ENCODE peak calls at places on chromosome 1, in six cellular contexts. E is mammary epithelial cell; F is colonic mucosa; Y is MM.1S; Q is WERI-Rb-1; W is CD8-positive, alpha-beta T cell. P is an unnamed sample.

GRCh38 chr1:224183591-224184312 is 712 bp downstream of the DEGS1 start:
- DNase-seq in E (peak), Q (peak), W (peak), F (peak), Y (peak), P (peak)

GRCh38 chr1:11980676-11980972 is 380 bp downstream of the MFN2 start:
- DNase-seq in W (no peak), Q (no peak), F (no peak), E (no peak), Y (no peak), P (no peak)

GRCh38 chr1:59999006-59999405 is 72.4 kb upstream of the CYP2J2 start:
- DNase-seq in F (no peak), W (no peak), Q (no peak), E (no peak), Y (no peak), P (no peak)

GRCh38 chr1:83520797-83521196 is 478.1 kb downstream of the TTLL7 start:
- DNase-seq in E (no peak), Y (no peak), F (no peak), Q (no peak), W (no peak), P (no peak)

GRCh38 chr1:24505816-24506215 is 3.2 kb downstream of the RCAN3 start:
- DNase-seq in E (no peak), F (no peak), Y (no peak), W (peak), Q (no peak), P (no peak)

GRCh38 chr1:64687725-64688285 is 57.1 kb upstream of the RAVER2 start:
- DNase-seq in Q (no peak), Y (no peak), E (no peak), W (no peak), F (peak), P (peak)

GRCh38 chr1:169312084-169312954 is 55.3 kb downstream of the NME7 start:
- DNase-seq in Q (no peak), Y (peak), W (no peak), F (no peak), E (peak), P (peak)

GRCh38 chr1:168081373-168082007 is 55.2 kb downstream of the GPR161 start:
- DNase-seq in E (peak), Y (no peak), Q (no peak), F (no peak), W (peak), P (peak)

GRCh38 chr1:65527672-65528071 is 107.2 kb downstream of the LEPR start:
- DNase-seq in Q (no peak), E (no peak), W (no peak), F (no peak), Y (no peak), P (no peak)

GRCh38 chr1:245751111-245751510 is 596.3 kb downstream of the KIF26B start:
- DNase-seq in W (no peak), Q (no peak), E (no peak), Y (no peak), F (no peak), P (peak)

GRCh38 chr1:19757641-19758040 is 42.1 kb downstream of the TMCO4 start:
- DNase-seq in W (no peak), Y (no peak), E (no peak), F (no peak), Q (no peak), P (no peak)

GRCh38 chr1:223074901-223075300 is 68.1 kb downstream of the TLR5 start:
- DNase-seq in Y (no peak), F (no peak), W (no peak), Q (no peak), E (no peak), P (no peak)

GRCh38 chr1:27234054-27234882 is at the start of gene WDTC1:
- DNase-seq in Q (peak), Y (peak), F (peak), E (peak), W (peak), P (peak)

GRCh38 chr1:87869563-87869962 is 540.9 kb downstream of the LMO4 start:
- DNase-seq in E (peak), W (no peak), Q (no peak), Y (no peak), F (no peak), P (peak)

GRCh38 chr1:40691538-40692428 is at the start of gene NFYC:
- DNase-seq in Y (peak), F (peak), W (peak), Q (peak), E (peak), P (peak)

GRCh38 chr1:66439028-66439427 is 94.9 kb upstream of the SGIP1 start:
- DNase-seq in W (no peak), F (no peak), E (peak), Q (no peak), Y (peak), P (no peak)

GRCh38 chr1:15692121-15692682 is 8.1 kb downstream of the PLEKHM2 start:
- DNase-seq in F (no peak), W (no peak), Y (no peak), E (no peak), Q (no peak), P (no peak)

GRCh38 chr1:119475866-119476439 is 31.1 kb upstream of the HSD3B1 start:
- DNase-seq in Q (peak), F (peak), Y (peak), E (peak), W (no peak), P (peak)
- TF ChIP-seq CTCF in Q (peak), F (peak), Y (peak), E (peak), W (no peak), P (peak)

DNA sequence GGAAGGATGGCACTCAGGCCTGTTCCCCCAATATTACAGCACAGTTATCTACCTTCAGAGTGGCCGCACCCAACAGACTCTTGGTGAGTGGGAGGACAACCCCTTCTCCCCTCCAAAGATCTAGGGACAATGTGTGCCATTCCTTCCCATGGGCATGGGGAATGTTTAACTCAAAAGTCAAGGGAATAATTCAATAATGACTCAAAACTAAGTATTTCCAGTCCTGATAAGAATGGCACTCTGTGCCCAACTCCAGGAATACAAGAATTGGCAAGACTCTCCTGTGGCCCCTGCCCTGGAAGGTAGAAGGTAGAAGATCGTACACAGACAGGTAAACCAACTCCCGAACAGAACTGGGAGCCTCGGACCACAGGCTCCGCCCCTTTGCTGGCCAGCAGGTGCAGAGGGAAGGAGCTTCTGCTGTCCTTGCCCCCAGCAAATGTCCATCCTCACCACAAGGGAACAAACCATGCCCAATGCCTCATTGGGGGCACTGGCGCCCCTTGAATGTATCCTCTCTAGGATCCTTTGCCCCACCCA is 514.0 kb downstream of the NPHP4 start:
- DNase-seq in E (no peak), W (no peak), Y (no peak), Q (no peak), F (no peak), P (no peak)
- H3K27ac ChIP-seq in E (no peak), W (no peak), Y (no peak), Q (no peak), F (no peak), P (no peak)

DNA sequence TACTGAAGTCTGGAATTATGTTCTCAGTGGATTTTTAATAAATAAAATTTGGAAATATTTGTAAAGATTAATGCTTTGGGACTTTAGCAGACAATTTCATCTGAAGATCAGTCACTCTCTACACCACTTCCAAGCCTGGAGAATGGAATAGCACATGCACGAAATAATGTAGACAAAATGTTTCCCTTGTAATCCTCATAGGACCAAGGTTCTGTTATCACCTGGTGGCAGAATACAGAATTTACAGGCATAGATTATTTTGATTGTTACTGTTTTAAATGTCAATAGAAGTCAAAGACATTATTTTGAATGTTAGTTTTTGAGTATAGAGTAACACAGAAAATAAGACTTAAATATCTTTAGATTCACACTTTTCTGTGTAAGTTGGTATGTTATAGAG is 9.1 kb upstream of the ELAVL4 start:
- DNase-seq in Q (no peak), F (no peak), Y (no peak), E (no peak), W (no peak), P (no peak)
- H3K4me3 ChIP-seq in Q (no peak), F (no peak), Y (no peak), E (no peak), W (no peak), P (no peak)

DNA sequence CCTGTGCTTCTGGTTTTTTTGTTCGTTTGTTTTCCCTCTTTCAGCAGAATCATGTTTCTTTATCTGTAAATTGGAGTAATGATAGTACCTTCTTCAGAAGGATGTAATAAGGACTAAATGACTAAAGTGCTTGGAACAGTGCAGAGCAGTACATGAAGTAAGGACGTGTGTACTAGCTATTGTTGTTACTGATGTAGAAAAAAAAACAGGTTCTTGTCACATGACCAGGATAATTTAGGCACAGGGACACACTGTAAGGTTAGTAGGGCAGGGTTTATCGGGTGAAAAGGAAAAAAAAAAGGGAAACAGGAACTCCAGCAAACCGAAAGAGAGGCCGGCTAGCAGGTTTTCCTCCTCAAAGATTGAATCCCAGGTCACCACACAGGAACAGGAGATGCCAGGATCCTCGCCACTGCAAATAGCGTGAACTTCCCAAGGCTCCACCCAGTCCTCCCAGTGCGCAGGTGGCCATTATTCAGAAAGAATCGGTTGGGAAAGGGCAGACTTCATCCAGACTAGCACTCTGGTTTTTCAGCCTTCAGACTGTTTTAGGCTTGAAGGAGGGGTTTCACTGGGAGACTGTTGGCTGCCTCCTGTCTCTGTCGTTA is 63.8 kb upstream of the PRRC2C start:
- DNase-seq in Y (no peak), W (no peak), F (no peak), E (no peak), Q (no peak), P (no peak)
- TF ChIP-seq CTCF in Y (no peak), W (no peak), F (no peak), E (no peak), Q (no peak), P (no peak)

DNA sequence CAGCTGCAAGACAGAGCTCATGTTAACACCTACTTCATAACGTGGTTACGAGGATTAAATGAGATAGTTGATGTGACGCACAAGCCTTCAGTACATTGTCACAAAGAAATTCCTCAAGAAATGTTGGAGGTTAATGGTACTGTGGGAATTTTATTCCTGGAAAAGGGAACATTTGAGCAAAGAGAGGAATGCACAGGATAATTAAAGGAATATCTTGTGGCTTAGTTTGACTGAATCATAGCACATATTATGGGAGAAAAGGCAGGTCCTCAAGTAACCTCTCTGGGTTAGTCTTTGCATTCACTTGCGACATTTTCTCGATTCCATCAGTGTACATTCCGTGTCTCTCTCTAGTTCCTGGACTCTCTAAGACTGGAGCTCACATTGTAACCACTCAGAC is 300.2 kb upstream of the DUSP10 start:
- DNase-seq in E (no peak), Y (no peak), F (no peak), W (no peak), Q (no peak), P (no peak)
- H3K27ac ChIP-seq in E (no peak), Y (no peak), F (no peak), W (no peak), Q (no peak), P (no peak)

P was measured in brain microvascular endothelial cell.